ENCODE peak calls at places on chromosomes 2 and 18, in six cellular contexts. N, F, X, A, E and J are unnamed samples.

GRCh38 chr18:28176674-28176932 is 327 bp downstream of the CDH2 start:
- DNase-seq in E (no peak), F (no peak), N (no peak), A (no peak), X (no peak), J (no peak)

GRCh38 chr2:231228223-231228622 is 29.8 kb downstream of the ARMC9 start:
- DNase-seq in N (no peak), X (no peak), F (no peak), A (no peak), E (no peak), J (no peak)

GRCh38 chr18:44781890-44782289 is 101.2 kb downstream of the SETBP1 start:
- DNase-seq in E (no peak), A (peak; percentile 28), X (peak; percentile 80), N (peak; percentile 77), F (peak; percentile 55), J (no peak)

GRCh38 chr2:189698020-189698887 is 23.8 kb downstream of the ANKAR start:
- DNase-seq in N (peak; percentile 70), F (peak; percentile 55), X (peak; percentile 75), E (peak; percentile 22), A (peak; percentile 48), J (no peak)

GRCh38 chr18:73824684-73825083 is 322.9 kb downstream of the FBXO15 start:
- DNase-seq in N (no peak), E (no peak), X (peak; percentile 50), F (no peak), A (peak; percentile 75), J (no peak)

GRCh38 chr2:240603081-240603835 is 16.7 kb downstream of the CAPN10 start:
- DNase-seq in F (no peak), N (no peak), E (no peak), A (no peak), X (no peak), J (no peak)

GRCh38 chr2:33607905-33608304 is 8.8 kb upstream of the FAM98A start:
- DNase-seq in E (no peak), N (no peak), F (no peak), A (no peak), X (no peak), J (no peak)

GRCh38 chr2:10075101-10075500 is 5.1 kb downstream of the CYS1 start:
- DNase-seq in X (no peak), N (no peak), F (no peak), A (no peak), E (no peak), J (no peak)

GRCh38 chr2:230777681-230778080 is 65.0 kb downstream of the CAB39 start:
- DNase-seq in A (peak; percentile 44), F (no peak), E (no peak), X (peak; percentile 46), N (no peak), J (no peak)

GRCh38 chr2:20450201-20451108 is 3.6 kb downstream of the RHOB start:
- DNase-seq in X (peak; percentile 84), E (peak; percentile 89), A (peak; percentile 89), N (peak; percentile 98), F (peak; percentile 78), J (no peak)

GRCh38 chr2:159096896-159097295 is 128.5 kb downstream of the TANC1 start:
- DNase-seq in N (no peak), E (no peak), X (no peak), A (no peak), F (no peak), J (no peak)

GRCh38 chr2:217893440-217893839 is 109.4 kb downstream of the TNS1 start:
- DNase-seq in F (no peak), X (no peak), A (no peak), N (no peak), E (no peak), J (no peak)

GRCh38 chr2:217714268-217714643 is 288.5 kb downstream of the TNS1 start:
- DNase-seq in E (peak; percentile 64), F (peak; percentile 32), A (peak; percentile 56), N (peak; percentile 26), X (no peak), J (no peak)

GRCh38 chr2:210681481-210681880 is 125.1 kb downstream of the CPS1 start:
- DNase-seq in A (no peak), N (no peak), E (no peak), X (no peak), F (no peak), J (no peak)

GRCh38 chr2:71482055-71482454 is 28.7 kb downstream of the DYSF start:
- DNase-seq in F (no peak), N (no peak), A (no peak), X (no peak), E (no peak), J (no peak)
- TF ChIP-seq CTCF in F (peak; percentile 55), N (no peak), A (no peak), X (peak; percentile 45), E (no peak), J (peak; percentile 46)

DNA sequence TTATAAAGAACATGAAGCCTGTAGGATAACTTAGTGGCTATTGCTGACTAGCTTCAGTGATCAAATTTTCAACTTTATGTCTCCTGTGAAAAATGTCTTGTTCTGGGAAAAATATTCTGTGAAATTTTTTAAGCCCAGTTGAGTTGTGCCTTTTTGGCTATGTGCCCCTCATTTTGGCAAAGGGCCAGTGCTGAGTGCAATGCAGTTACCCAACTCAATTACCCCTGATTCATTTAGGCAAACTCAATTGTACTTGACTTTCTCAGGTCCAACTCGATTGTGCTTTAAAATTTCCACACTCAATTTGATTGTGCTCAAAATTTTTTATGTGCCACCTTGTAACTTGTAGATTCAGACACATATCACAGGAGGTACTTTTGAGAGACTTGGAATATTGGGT is 548.8 kb upstream of the NRP2 start:
- DNase-seq in N (peak; percentile 26), A (no peak), X (no peak), E (no peak), F (no peak), J (no peak)
- TF ChIP-seq CTCF in N (no peak), A (no peak), X (no peak), E (no peak), F (no peak), J (no peak)

GRCh38 chr18:40935423-40935822 is 1019.6 kb upstream of the PIK3C3 start:
- DNase-seq in A (peak; percentile 15), N (peak; percentile 38), X (no peak), F (peak; percentile 14), E (no peak), J (no peak)
- TF ChIP-seq CTCF in A (peak; percentile 30), N (peak; percentile 51), X (peak; percentile 55), F (peak; percentile 62), E (no peak), J (peak; percentile 42)

GRCh38 chr2:72128843-72129227 is 18.8 kb downstream of the CYP26B1 start:
- DNase-seq in E (no peak), A (no peak), X (no peak), F (no peak), N (no peak), J (peak; percentile 62)
- TF ChIP-seq CTCF in E (no peak), A (no peak), X (no peak), F (no peak), N (no peak), J (no peak)

GRCh38 chr2:111958901-111959300 is 60.5 kb downstream of the MERTK start:
- DNase-seq in X (no peak), A (no peak), N (no peak), E (no peak), F (no peak), J (no peak)
- TF ChIP-seq CTCF in X (peak; percentile 12), A (peak; percentile 5), N (peak; percentile 19), E (no peak), F (peak; percentile 42), J (no peak)

GRCh38 chr2:64144057-64145013 is at the start of gene PELI1:
- DNase-seq in A (peak; percentile 95), E (peak; percentile 98), N (peak; percentile 98), X (peak; percentile 98), F (peak; percentile 99), J (peak; percentile 97)

GRCh38 chr2:64142817-64143153 is 1.4 kb downstream of the PELI1 start:
- DNase-seq in E (no peak), N (peak; percentile 43), F (no peak), A (peak; percentile 4), X (no peak), J (no peak)

GRCh38 chr2:64143154-64144056 is 815 bp downstream of the PELI1 start:
- DNase-seq in N (peak; percentile 48), E (no peak), A (peak; percentile 34), X (peak; percentile 58), F (peak; percentile 21), J (no peak)

GRCh38 chr2:64145119-64145518 is 899 bp upstream of the PELI1 start:
- DNase-seq in A (no peak), F (no peak), N (no peak), E (no peak), X (no peak), J (no peak)

GRCh38 chr2:64145760-64146159 is 1.5 kb upstream of the PELI1 start:
- DNase-seq in E (no peak), F (no peak), A (no peak), N (no peak), X (no peak), J (no peak)
- TF ChIP-seq CTCF in E (no peak), F (no peak), A (no peak), N (no peak), X (no peak), J (no peak)

DNA sequence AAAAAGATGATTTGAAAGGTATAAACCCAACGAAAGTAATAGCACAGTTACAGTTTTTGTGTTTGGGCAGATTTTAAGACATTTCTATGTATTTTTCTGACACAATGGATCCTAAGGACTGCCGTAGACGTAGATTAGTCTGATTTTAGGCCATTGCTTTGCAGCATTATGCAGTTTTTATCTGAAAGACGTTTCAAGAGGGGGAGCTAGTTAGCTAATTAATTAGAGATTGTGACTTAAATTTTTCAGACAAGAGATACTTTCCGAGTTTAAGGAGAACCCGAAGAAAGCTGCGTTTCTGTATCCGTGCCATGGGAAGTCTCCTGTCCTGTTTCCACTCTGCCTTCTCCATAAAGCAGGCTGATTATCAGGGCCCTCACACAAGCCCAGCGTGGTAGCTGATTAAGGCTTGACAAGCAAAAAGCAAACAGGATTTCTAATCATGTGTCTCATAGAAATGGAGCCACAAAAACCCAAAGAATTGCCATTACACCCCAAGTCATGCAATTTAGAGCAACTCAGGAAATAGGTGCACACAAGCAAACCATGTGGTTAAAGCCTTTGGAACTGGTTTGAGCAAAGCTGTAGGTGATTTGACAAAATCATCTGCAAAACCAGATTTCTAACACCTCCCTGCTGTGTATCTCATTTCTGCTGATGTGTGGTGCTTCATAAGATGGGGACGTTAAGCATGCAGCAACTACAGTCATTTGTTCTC is 808.1 kb downstream of the RNF144A start:
- DNase-seq in X (peak; percentile 41), A (peak; percentile 26), E (no peak), F (no peak), N (peak; percentile 62), J (no peak)
- TF ChIP-seq CTCF in X (peak; percentile 4), A (no peak), E (no peak), F (no peak), N (peak; percentile 28), J (no peak)